ENCODE peak calls at places on chromosomes 16 and 17, in nine cellular contexts. One of them, this sample, is unnamed.
A peak's percentile ranks its signal among the peaks of the same experiment; 100 is the strongest.

GRCh38 chr16:87698241-87698640 is 67.5 kb downstream of the KLHDC4 start:
- DNase-seq in colonic mucosa: no peak
- DNase-seq in coronary artery: no peak
- DNase-seq in substantia nigra: no peak
- DNase-seq in neural progenitor cell: no peak
- DNase-seq in dorsolateral prefrontal cortex: no peak
- DNase-seq in stomach: no peak
- DNase-seq in fibroblast of lung: no peak
- DNase-seq in pancreas: no peak
- DNase-seq in this sample: no peak

GRCh38 chr17:32909787-32910369 is 18.1 kb upstream of the TMEM98 start:
- DNase-seq in fibroblast of lung: peak; percentile 87
- DNase-seq in substantia nigra: no peak
- DNase-seq in dorsolateral prefrontal cortex: peak; percentile 76
- DNase-seq in pancreas: peak; percentile 61
- DNase-seq in stomach: peak; percentile 90
- DNase-seq in colonic mucosa: peak; percentile 94
- DNase-seq in neural progenitor cell: peak; percentile 82
- DNase-seq in coronary artery: peak; percentile 84
- DNase-seq in this sample: no peak

GRCh38 chr17:57357392-57357784 is 101.1 kb downstream of the MSI2 start:
- DNase-seq in dorsolateral prefrontal cortex: no peak
- DNase-seq in pancreas: peak; percentile 81
- DNase-seq in neural progenitor cell: no peak
- DNase-seq in substantia nigra: no peak
- DNase-seq in fibroblast of lung: no peak
- DNase-seq in colonic mucosa: no peak
- DNase-seq in coronary artery: no peak
- DNase-seq in stomach: peak; percentile 91
- DNase-seq in this sample: no peak

GRCh38 chr17:1491406-1492248 is 859 bp downstream of the MYO1C start:
- DNase-seq in substantia nigra: no peak
- DNase-seq in fibroblast of lung: peak; percentile 38
- DNase-seq in dorsolateral prefrontal cortex: no peak
- DNase-seq in stomach: peak; percentile 78
- DNase-seq in colonic mucosa: peak; percentile 78
- DNase-seq in neural progenitor cell: peak; percentile 77
- DNase-seq in pancreas: peak; percentile 87
- DNase-seq in coronary artery: no peak
- DNase-seq in this sample: no peak

GRCh38 chr17:80067393-80067986 is 31.0 kb downstream of the CCDC40 start:
- DNase-seq in pancreas: no peak
- DNase-seq in neural progenitor cell: no peak
- DNase-seq in dorsolateral prefrontal cortex: no peak
- DNase-seq in coronary artery: no peak
- DNase-seq in fibroblast of lung: no peak
- DNase-seq in substantia nigra: no peak
- DNase-seq in stomach: no peak
- DNase-seq in colonic mucosa: no peak
- DNase-seq in this sample: no peak

GRCh38 chr17:17073006-17073626 is 30.9 kb downstream of the MPRIP start:
- DNase-seq in neural progenitor cell: no peak
- DNase-seq in coronary artery: no peak
- DNase-seq in substantia nigra: no peak
- DNase-seq in colonic mucosa: no peak
- DNase-seq in fibroblast of lung: no peak
- DNase-seq in pancreas: peak; percentile 32
- DNase-seq in dorsolateral prefrontal cortex: no peak
- DNase-seq in stomach: no peak
- DNase-seq in this sample: no peak

GRCh38 chr17:19021622-19022083 is 17.1 kb upstream of the FAM83G start:
- DNase-seq in pancreas: no peak
- DNase-seq in colonic mucosa: no peak
- DNase-seq in substantia nigra: no peak
- DNase-seq in neural progenitor cell: peak; percentile 25
- DNase-seq in stomach: no peak
- DNase-seq in fibroblast of lung: no peak
- DNase-seq in coronary artery: no peak
- DNase-seq in dorsolateral prefrontal cortex: no peak
- DNase-seq in this sample: no peak

GRCh38 chr17:69960755-69961154 is 114.3 kb upstream of the KCNJ16 start:
- DNase-seq in substantia nigra: no peak
- DNase-seq in neural progenitor cell: no peak
- DNase-seq in coronary artery: no peak
- DNase-seq in stomach: peak; percentile 62
- DNase-seq in colonic mucosa: no peak
- DNase-seq in fibroblast of lung: no peak
- DNase-seq in dorsolateral prefrontal cortex: peak; percentile 38
- DNase-seq in pancreas: peak; percentile 56
- DNase-seq in this sample: no peak

GRCh38 chr17:17853811-17854527 is 17.2 kb upstream of the SREBF1 start:
- DNase-seq in dorsolateral prefrontal cortex: no peak
- DNase-seq in pancreas: no peak
- DNase-seq in stomach: no peak
- DNase-seq in substantia nigra: no peak
- DNase-seq in neural progenitor cell: no peak
- DNase-seq in colonic mucosa: no peak
- DNase-seq in coronary artery: no peak
- DNase-seq in fibroblast of lung: no peak
- DNase-seq in this sample: no peak

GRCh38 chr16:82943371-82943770 is 316.6 kb downstream of the CDH13 start:
- DNase-seq in dorsolateral prefrontal cortex: no peak
- DNase-seq in substantia nigra: no peak
- DNase-seq in neural progenitor cell: no peak
- DNase-seq in pancreas: no peak
- DNase-seq in coronary artery: no peak
- DNase-seq in colonic mucosa: no peak
- DNase-seq in stomach: no peak
- DNase-seq in fibroblast of lung: no peak
- DNase-seq in this sample: no peak

GRCh38 chr17:9021985-9022552 is 759 bp downstream of the NTN1 start:
- DNase-seq in stomach: no peak
- DNase-seq in dorsolateral prefrontal cortex: no peak
- DNase-seq in coronary artery: no peak
- DNase-seq in colonic mucosa: no peak
- DNase-seq in substantia nigra: no peak
- DNase-seq in pancreas: peak; percentile 78
- DNase-seq in neural progenitor cell: peak; percentile 76
- DNase-seq in fibroblast of lung: peak; percentile 15
- DNase-seq in this sample: no peak

GRCh38 chr17:56717471-56717870 is 116.2 kb downstream of the C17orf67 start:
- DNase-seq in neural progenitor cell: no peak
- DNase-seq in dorsolateral prefrontal cortex: no peak
- DNase-seq in fibroblast of lung: no peak
- DNase-seq in colonic mucosa: no peak
- DNase-seq in substantia nigra: no peak
- DNase-seq in coronary artery: no peak
- DNase-seq in stomach: no peak
- DNase-seq in pancreas: no peak
- DNase-seq in this sample: no peak

DNA sequence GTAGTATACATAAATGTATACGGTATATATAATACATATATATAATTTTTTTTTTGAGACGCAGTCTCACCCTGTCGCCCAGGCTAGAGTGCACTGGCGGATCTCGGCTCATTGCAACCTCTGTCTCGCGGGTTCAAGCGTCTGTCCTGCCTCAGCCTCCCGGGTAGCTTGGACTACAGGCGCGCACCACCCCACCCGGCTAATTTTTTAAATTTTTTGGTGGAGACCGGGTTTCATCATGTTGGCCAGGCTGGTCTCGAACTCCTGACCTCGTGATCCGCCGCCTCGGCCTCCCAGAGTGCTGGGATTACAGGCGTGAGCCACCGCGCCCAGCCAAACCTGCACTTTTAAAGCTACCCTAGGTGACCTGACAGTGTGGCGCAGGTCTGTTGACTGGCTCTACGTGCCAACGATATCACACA is 745 bp downstream of the PAM16 start:
- DNase-seq in stomach: no peak
- DNase-seq in coronary artery: no peak
- DNase-seq in fibroblast of lung: no peak
- DNase-seq in neural progenitor cell: no peak
- DNase-seq in dorsolateral prefrontal cortex: no peak
- DNase-seq in colonic mucosa: no peak
- DNase-seq in pancreas: no peak
- DNase-seq in substantia nigra: no peak
- DNase-seq in this sample: no peak
- H3K27ac ChIP-seq in stomach: peak overlapping the region; percentile 85
- H3K27ac ChIP-seq in coronary artery: peak overlapping the region; percentile 92
- H3K27ac ChIP-seq in fibroblast of lung: peak overlapping the region; percentile 83
- H3K27ac ChIP-seq in neural progenitor cell: no peak overlapping the region
- H3K27ac ChIP-seq in dorsolateral prefrontal cortex: peak overlapping the region; percentile 86
- H3K27ac ChIP-seq in colonic mucosa: peak overlapping the region; percentile 85
- H3K27ac ChIP-seq in pancreas: peak overlapping the region; percentile 40
- H3K27ac ChIP-seq in substantia nigra: peak overlapping the region; percentile 61
- H3K27ac ChIP-seq in this sample: peak overlapping the region; percentile 69

GRCh38 chr17:7229504-7229903 is 4.8 kb downstream of the DVL2 start:
- DNase-seq in colonic mucosa: no peak
- DNase-seq in pancreas: no peak
- DNase-seq in neural progenitor cell: no peak
- DNase-seq in coronary artery: no peak
- DNase-seq in stomach: no peak
- DNase-seq in fibroblast of lung: no peak
- DNase-seq in dorsolateral prefrontal cortex: no peak
- DNase-seq in substantia nigra: no peak
- DNase-seq in this sample: no peak

GRCh38 chr17:7225711-7226331 is 6.1 kb downstream of the ACADVL start:
- DNase-seq in pancreas: no peak
- DNase-seq in dorsolateral prefrontal cortex: no peak
- DNase-seq in fibroblast of lung: no peak
- DNase-seq in coronary artery: no peak
- DNase-seq in stomach: no peak
- DNase-seq in neural progenitor cell: no peak
- DNase-seq in colonic mucosa: no peak
- DNase-seq in substantia nigra: no peak
- DNase-seq in this sample: no peak

GRCh38 chr17:7226721-7227710 is 7.3 kb downstream of the ACADVL start:
- DNase-seq in substantia nigra: no peak
- DNase-seq in coronary artery: no peak
- DNase-seq in colonic mucosa: no peak
- DNase-seq in pancreas: no peak
- DNase-seq in fibroblast of lung: no peak
- DNase-seq in stomach: no peak
- DNase-seq in neural progenitor cell: no peak
- DNase-seq in dorsolateral prefrontal cortex: no peak
- DNase-seq in this sample: no peak

GRCh38 chr17:7232114-7232513 is 2.2 kb downstream of the DVL2 start:
- DNase-seq in neural progenitor cell: no peak
- DNase-seq in colonic mucosa: no peak
- DNase-seq in stomach: no peak
- DNase-seq in substantia nigra: no peak
- DNase-seq in pancreas: no peak
- DNase-seq in dorsolateral prefrontal cortex: no peak
- DNase-seq in fibroblast of lung: no peak
- DNase-seq in coronary artery: no peak
- DNase-seq in this sample: no peak

GRCh38 chr17:7228920-7229319 is 5.4 kb downstream of the DVL2 start:
- DNase-seq in fibroblast of lung: no peak
- DNase-seq in coronary artery: no peak
- DNase-seq in dorsolateral prefrontal cortex: no peak
- DNase-seq in colonic mucosa: no peak
- DNase-seq in neural progenitor cell: no peak
- DNase-seq in stomach: no peak
- DNase-seq in substantia nigra: no peak
- DNase-seq in pancreas: no peak
- DNase-seq in this sample: no peak
- H3K27ac ChIP-seq in fibroblast of lung: no peak overlapping the region
- H3K27ac ChIP-seq in coronary artery: no peak overlapping the region
- H3K27ac ChIP-seq in dorsolateral prefrontal cortex: no peak overlapping the region
- H3K27ac ChIP-seq in colonic mucosa: no peak overlapping the region
- H3K27ac ChIP-seq in neural progenitor cell: no peak overlapping the region
- H3K27ac ChIP-seq in stomach: no peak overlapping the region
- H3K27ac ChIP-seq in substantia nigra: no peak overlapping the region
- H3K27ac ChIP-seq in pancreas: no peak overlapping the region
- H3K27ac ChIP-seq in this sample: no peak overlapping the region

GRCh38 chr17:77371888-77372443 is 231.2 kb downstream of the SEC14L1 start:
- DNase-seq in fibroblast of lung: no peak
- DNase-seq in colonic mucosa: no peak
- DNase-seq in neural progenitor cell: peak; percentile 53
- DNase-seq in dorsolateral prefrontal cortex: no peak
- DNase-seq in pancreas: no peak
- DNase-seq in coronary artery: no peak
- DNase-seq in stomach: no peak
- DNase-seq in substantia nigra: no peak
- DNase-seq in this sample: no peak

GRCh38 chr17:77371117-77371887 is 230.5 kb downstream of the SEC14L1 start:
- DNase-seq in pancreas: no peak
- DNase-seq in stomach: peak; percentile 73
- DNase-seq in neural progenitor cell: no peak
- DNase-seq in coronary artery: no peak
- DNase-seq in dorsolateral prefrontal cortex: no peak
- DNase-seq in colonic mucosa: no peak
- DNase-seq in substantia nigra: no peak
- DNase-seq in fibroblast of lung: no peak
- DNase-seq in this sample: no peak

GRCh38 chr17:77374170-77374936 is 233.6 kb downstream of the SEC14L1 start:
- DNase-seq in neural progenitor cell: peak; percentile 96
- DNase-seq in substantia nigra: no peak
- DNase-seq in pancreas: peak; percentile 74
- DNase-seq in fibroblast of lung: peak; percentile 93
- DNase-seq in coronary artery: peak; percentile 90
- DNase-seq in colonic mucosa: peak; percentile 71
- DNase-seq in stomach: peak; percentile 87
- DNase-seq in dorsolateral prefrontal cortex: no peak
- DNase-seq in this sample: peak; percentile 78

GRCh38 chr17:77373298-77374169 is 232.8 kb downstream of the SEC14L1 start:
- DNase-seq in pancreas: peak; percentile 74
- DNase-seq in dorsolateral prefrontal cortex: no peak
- DNase-seq in stomach: peak; percentile 44
- DNase-seq in neural progenitor cell: peak; percentile 78
- DNase-seq in coronary artery: no peak
- DNase-seq in colonic mucosa: no peak
- DNase-seq in substantia nigra: no peak
- DNase-seq in fibroblast of lung: no peak
- DNase-seq in this sample: no peak

GRCh38 chr17:77372444-77373297 is 231.9 kb downstream of the SEC14L1 start:
- DNase-seq in coronary artery: peak; percentile 87
- DNase-seq in fibroblast of lung: peak; percentile 94
- DNase-seq in pancreas: peak; percentile 78
- DNase-seq in colonic mucosa: peak; percentile 77
- DNase-seq in stomach: peak; percentile 76
- DNase-seq in dorsolateral prefrontal cortex: no peak
- DNase-seq in neural progenitor cell: peak; percentile 95
- DNase-seq in substantia nigra: no peak
- DNase-seq in this sample: peak; percentile 60
- H3K27ac ChIP-seq in coronary artery: peak overlapping the region; percentile 98
- H3K27ac ChIP-seq in fibroblast of lung: peak overlapping the region; percentile 85
- H3K27ac ChIP-seq in pancreas: peak overlapping the region; percentile 89
- H3K27ac ChIP-seq in colonic mucosa: peak overlapping the region; percentile 87
- H3K27ac ChIP-seq in stomach: peak overlapping the region; percentile 94
- H3K27ac ChIP-seq in dorsolateral prefrontal cortex: peak overlapping the region; percentile 90
- H3K27ac ChIP-seq in neural progenitor cell: peak overlapping the region; percentile 21
- H3K27ac ChIP-seq in substantia nigra: peak overlapping the region; percentile 45
- H3K27ac ChIP-seq in this sample: peak overlapping the region; percentile 60

DNA sequence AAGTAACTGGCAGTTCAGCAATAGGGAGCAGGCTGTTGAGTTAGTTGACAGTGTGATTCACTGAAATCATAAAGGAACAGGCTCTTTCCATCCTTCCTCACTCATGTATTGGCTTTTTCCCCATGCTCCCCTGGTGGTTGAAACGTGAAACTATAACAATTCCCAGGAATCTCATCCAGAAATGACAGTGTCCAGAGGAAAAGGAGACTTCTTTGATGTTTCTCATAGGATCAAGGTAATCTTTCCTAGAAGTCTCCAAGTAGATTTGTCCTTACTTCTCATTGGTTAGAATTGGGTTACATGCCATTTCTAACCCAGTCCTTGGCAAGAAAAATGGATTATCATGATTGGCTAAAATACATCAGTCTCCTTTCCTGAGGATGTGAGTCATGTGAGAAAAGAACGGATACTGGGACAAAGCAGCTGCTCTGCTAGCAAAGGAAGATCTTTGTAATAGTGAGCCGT is 14.4 kb downstream of the TTC19 start:
- DNase-seq in fibroblast of lung: peak; percentile 93
- DNase-seq in dorsolateral prefrontal cortex: no peak
- DNase-seq in stomach: no peak
- DNase-seq in neural progenitor cell: peak; percentile 24
- DNase-seq in pancreas: no peak
- DNase-seq in coronary artery: no peak
- DNase-seq in colonic mucosa: no peak
- DNase-seq in substantia nigra: no peak
- DNase-seq in this sample: no peak
- H3K27ac ChIP-seq in fibroblast of lung: peak overlapping the region; percentile 37
- H3K27ac ChIP-seq in dorsolateral prefrontal cortex: no peak overlapping the region
- H3K27ac ChIP-seq in stomach: no peak overlapping the region
- H3K27ac ChIP-seq in neural progenitor cell: no peak overlapping the region
- H3K27ac ChIP-seq in pancreas: no peak overlapping the region
- H3K27ac ChIP-seq in coronary artery: peak overlapping the region; percentile 36
- H3K27ac ChIP-seq in colonic mucosa: no peak overlapping the region
- H3K27ac ChIP-seq in substantia nigra: no peak overlapping the region
- H3K27ac ChIP-seq in this sample: no peak overlapping the region